ENCODE peak calls at places on chromosomes 3 and 15, in five cellular contexts. J is cardiac septum, M is AG10803, Q is hippocampal formation, R is tibial nerve. Z is an unnamed sample.

GRCh38 chr15:88174571-88174970 is 82.0 kb downstream of the NTRK3 start:
- DNase-seq in Q (no peak), R (no peak), J (peak; percentile 36), M (no peak), Z (no peak)

GRCh38 chr3:152835311-152836102 is 576 bp downstream of the P2RY1 start:
- DNase-seq in R (peak; percentile 21), M (peak; percentile 34), Q (peak; percentile 31), J (peak; percentile 83), Z (peak; percentile 91)

GRCh38 chr3:122305818-122306621 is 19.0 kb upstream of the CSTA start:
- DNase-seq in Q (no peak), J (no peak), M (no peak), R (no peak), Z (no peak)

GRCh38 chr3:43998841-43999805 is 242.6 kb upstream of the TOPAZ1 start:
- DNase-seq in R (no peak), Q (peak; percentile 58), J (no peak), M (peak; percentile 70), Z (peak; percentile 79)

GRCh38 chr15:43998607-43999006 is 171.8 kb downstream of the WDR76 start:
- DNase-seq in M (peak; percentile 65), J (no peak), R (no peak), Q (peak; percentile 25), Z (no peak)

GRCh38 chr3:155282416-155283091 is 10.9 kb downstream of the STRIT1 start:
- DNase-seq in R (no peak), Q (no peak), M (peak; percentile 70), J (no peak), Z (no peak)

GRCh38 chr3:144272715-144273114 is 301.1 kb downstream of the DIPK2A start:
- DNase-seq in R (no peak), M (no peak), Q (no peak), J (no peak), Z (no peak)

GRCh38 chr3:179045719-179046402 is 25.7 kb downstream of the ZMAT3 start:
- DNase-seq in M (no peak), J (no peak), R (no peak), Q (no peak), Z (no peak)

GRCh38 chr3:183536238-183536880 is 19.1 kb downstream of the KLHL6 start:
- DNase-seq in R (no peak), J (no peak), M (no peak), Q (no peak), Z (no peak)

GRCh38 chr15:56913670-56914069 is 4.8 kb upstream of the TCF12 start:
- DNase-seq in M (peak; percentile 68), J (no peak), Q (no peak), R (no peak), Z (no peak)

GRCh38 chr3:159751141-159751540 is 237.5 kb upstream of the IL12A start:
- DNase-seq in M (peak; percentile 45), J (no peak), R (no peak), Q (no peak), Z (no peak)

GRCh38 chr15:65818927-65819562 is 27.0 kb upstream of the DENND4A start:
- DNase-seq in R (no peak), J (no peak), Q (no peak), M (no peak), Z (no peak)

GRCh38 chr3:8954938-8955763 is 8.1 kb downstream of the RAD18 start:
- DNase-seq in Q (no peak), J (no peak), R (no peak), M (peak; percentile 62), Z (no peak)

GRCh38 chr3:76643620-76644019 is 396.3 kb upstream of the ROBO2 start:
- DNase-seq in J (no peak), M (no peak), Q (no peak), R (no peak), Z (no peak)

GRCh38 chr15:26889298-26889898 is 22.5 kb downstream of the GABRA5 start:
- DNase-seq in M (peak; percentile 70), J (no peak), Q (peak; percentile 49), R (peak; percentile 66), Z (no peak)

GRCh38 chr15:89090791-89091666 is 2.8 kb downstream of the ABHD2 start:
- DNase-seq in M (peak; percentile 72), J (peak; percentile 91), Q (no peak), R (peak; percentile 62), Z (peak; percentile 92)

GRCh38 chr3:164060923-164061322 is 1017.4 kb downstream of the SI start:
- DNase-seq in R (no peak), M (no peak), J (no peak), Q (no peak), Z (no peak)

GRCh38 chr3:24086597-24087369 is 141.7 kb downstream of the NR1D2 start:
- DNase-seq in J (no peak), M (peak; percentile 53), Q (no peak), R (no peak), Z (no peak)

GRCh38 chr15:96374494-96374893 is 44.0 kb downstream of the NR2F2 start:
- DNase-seq in M (no peak), J (no peak), Q (no peak), R (no peak), Z (no peak)

GRCh38 chr3:187714404-187714979 is 12.1 kb upstream of the RTP2 start:
- DNase-seq in M (peak; percentile 68), R (peak; percentile 92), Q (peak; percentile 68), J (no peak), Z (no peak)

GRCh38 chr15:69604050-69604378 is 151.4 kb downstream of the RPLP1 start:
- DNase-seq in M (no peak), Q (no peak), J (no peak), R (no peak), Z (peak; percentile 28)

GRCh38 chr3:17044844-17045243 is 160.1 kb downstream of the PLCL2 start:
- DNase-seq in Q (no peak), M (no peak), J (no peak), R (no peak), Z (no peak)

GRCh38 chr3:59386165-59386564 is 336.3 kb upstream of the CFAP20DC start:
- DNase-seq in M (no peak), J (no peak), R (no peak), Q (no peak), Z (no peak)

GRCh38 chr3:44106761-44107160 is 134.9 kb upstream of the TOPAZ1 start:
- DNase-seq in J (no peak), Q (peak; percentile 38), R (no peak), M (no peak), Z (no peak)

GRCh38 chr3:124277516-124277890 is 285.6 kb upstream of the ROPN1 start:
- DNase-seq in Q (no peak), R (peak; percentile 64), J (no peak), M (peak; percentile 45), Z (no peak)

GRCh38 chr3:71414189-71414924 is 169.2 kb downstream of the FOXP1 start:
- DNase-seq in J (no peak), Q (no peak), R (no peak), M (no peak), Z (no peak)

GRCh38 chr3:119034256-119035013 is at the start of gene IGSF11:
- DNase-seq in R (peak; percentile 23), J (peak; percentile 77), Q (peak; percentile 88), M (peak; percentile 26), Z (peak; percentile 82)

GRCh38 chr3:2096196-2096595 is 2.5 kb upstream of the CNTN4 start:
- DNase-seq in Q (peak; percentile 12), R (no peak), J (no peak), M (no peak), Z (no peak)

GRCh38 chr3:71101014-71101413 is 482.5 kb downstream of the FOXP1 start:
- DNase-seq in R (no peak), M (peak; percentile 73), J (no peak), Q (no peak), Z (no peak)

GRCh38 chr15:96495386-96495785 is 164.9 kb downstream of the NR2F2 start:
- DNase-seq in R (no peak), J (no peak), M (no peak), Q (no peak), Z (no peak)

GRCh38 chr15:29970402-29970695 is 112.4 kb upstream of the GOLGA8J start:
- DNase-seq in M (no peak), R (no peak), J (no peak), Q (no peak), Z (no peak)

GRCh38 chr3:83039422-83039821 is 1278.0 kb upstream of the GBE1 start:
- DNase-seq in M (no peak), Q (no peak), J (no peak), R (no peak), Z (no peak)

GRCh38 chr3:135456182-135456790 is 509.2 kb upstream of the PPP2R3A start:
- DNase-seq in M (no peak), R (no peak), J (no peak), Q (no peak), Z (no peak)

GRCh38 chr3:177810162-177810623 is 612.9 kb upstream of the TBL1XR1 start:
- DNase-seq in Q (no peak), R (no peak), J (no peak), M (peak; percentile 92), Z (no peak)

GRCh38 chr3:89314454-89314853 is 207.0 kb downstream of the EPHA3 start:
- DNase-seq in R (no peak), J (no peak), Q (no peak), M (peak; percentile 11), Z (no peak)

GRCh38 chr15:76330281-76330680 is 6.3 kb upstream of the ISL2 start:
- DNase-seq in R (peak; percentile 55), Q (no peak), J (no peak), M (peak; percentile 64), Z (no peak)

GRCh38 chr3:72892081-72892763 is 4.4 kb downstream of the GXYLT2 start:
- DNase-seq in J (no peak), Q (peak; percentile 71), R (peak; percentile 45), M (peak; percentile 95), Z (no peak)

GRCh38 chr3:47885168-47885567 is 82.2 kb downstream of the DHX30 start:
- DNase-seq in Q (no peak), R (no peak), M (no peak), J (no peak), Z (no peak)

GRCh38 chr3:101972430-101973162 is 123.3 kb downstream of the NFKBIZ start:
- DNase-seq in J (no peak), R (no peak), Q (no peak), M (no peak), Z (no peak)

GRCh38 chr3:184361532-184361931 is at the start of the genes CLCN2 and POLR2H:
- DNase-seq in M (peak; percentile 27), Q (peak; percentile 71), R (no peak), J (no peak), Z (peak; percentile 87)

Z was measured in posterior vena cava.